ENCODE peak calls at places on chromosome 21, in eight cellular contexts. One of them, this sample, is unnamed.

GRCh38 chr21:40356644-40357043 is 489.4 kb downstream of the PCP4 start:
- DNase-seq in H1: no peak
- DNase-seq in esophagus muscularis mucosa: no peak
- DNase-seq in GM12878: no peak
- DNase-seq in SK-N-SH: no peak
- DNase-seq in stomach: no peak
- DNase-seq in A549: no peak
- DNase-seq in tibial nerve: no peak
- DNase-seq in this sample: no peak

GRCh38 chr21:24375201-24375600 is 1232.1 kb downstream of the MRPL39 start:
- DNase-seq in esophagus muscularis mucosa: no peak
- DNase-seq in GM12878: no peak
- DNase-seq in A549: no peak
- DNase-seq in SK-N-SH: no peak
- DNase-seq in tibial nerve: no peak
- DNase-seq in stomach: no peak
- DNase-seq in H1: peak
- DNase-seq in this sample: no peak

GRCh38 chr21:33069994-33070811 is at the start of gene OLIG1:
- DNase-seq in esophagus muscularis mucosa: no peak
- DNase-seq in A549: peak
- DNase-seq in stomach: peak
- DNase-seq in GM12878: no peak
- DNase-seq in tibial nerve: no peak
- DNase-seq in H1: peak
- DNase-seq in SK-N-SH: peak
- DNase-seq in this sample: no peak

GRCh38 chr21:38121888-38122705 is 134.7 kb upstream of the KCNJ15 start:
- DNase-seq in A549: no peak
- DNase-seq in tibial nerve: no peak
- DNase-seq in stomach: no peak
- DNase-seq in H1: no peak
- DNase-seq in SK-N-SH: no peak
- DNase-seq in esophagus muscularis mucosa: no peak
- DNase-seq in GM12878: no peak
- DNase-seq in this sample: no peak

GRCh38 chr21:31537872-31538576 is 121.5 kb upstream of the SOD1 start:
- DNase-seq in GM12878: no peak
- DNase-seq in stomach: no peak
- DNase-seq in SK-N-SH: no peak
- DNase-seq in tibial nerve: no peak
- DNase-seq in H1: peak
- DNase-seq in A549: no peak
- DNase-seq in esophagus muscularis mucosa: no peak
- DNase-seq in this sample: no peak

GRCh38 chr21:23968008-23968407 is 1639.3 kb downstream of the MRPL39 start:
- DNase-seq in SK-N-SH: no peak
- DNase-seq in stomach: no peak
- DNase-seq in esophagus muscularis mucosa: no peak
- DNase-seq in tibial nerve: no peak
- DNase-seq in A549: no peak
- DNase-seq in GM12878: no peak
- DNase-seq in H1: no peak
- DNase-seq in this sample: no peak

GRCh38 chr21:39696196-39696595 is 48.8 kb upstream of the IGSF5 start:
- DNase-seq in GM12878: no peak
- DNase-seq in tibial nerve: no peak
- DNase-seq in stomach: no peak
- DNase-seq in A549: no peak
- DNase-seq in SK-N-SH: no peak
- DNase-seq in esophagus muscularis mucosa: peak
- DNase-seq in H1: no peak
- DNase-seq in this sample: no peak

GRCh38 chr21:37547615-37547975 is 181.0 kb downstream of the DYRK1A start:
- DNase-seq in tibial nerve: no peak
- DNase-seq in A549: no peak
- DNase-seq in SK-N-SH: no peak
- DNase-seq in GM12878: no peak
- DNase-seq in H1: no peak
- DNase-seq in esophagus muscularis mucosa: no peak
- DNase-seq in stomach: no peak
- DNase-seq in this sample: no peak

GRCh38 chr21:36547464-36547863 is 67.5 kb upstream of the CLDN14 start:
- DNase-seq in esophagus muscularis mucosa: no peak
- DNase-seq in H1: no peak
- DNase-seq in SK-N-SH: no peak
- DNase-seq in stomach: no peak
- DNase-seq in GM12878: no peak
- DNase-seq in A549: no peak
- DNase-seq in tibial nerve: no peak
- DNase-seq in this sample: no peak

GRCh38 chr21:43373387-43374227 is 53.3 kb downstream of the SIK1 start:
- DNase-seq in GM12878: no peak
- DNase-seq in stomach: no peak
- DNase-seq in tibial nerve: no peak
- DNase-seq in A549: no peak
- DNase-seq in SK-N-SH: no peak
- DNase-seq in esophagus muscularis mucosa: no peak
- DNase-seq in H1: no peak
- DNase-seq in this sample: peak
- TF ChIP-seq EP300 in GM12878: no peak
- TF ChIP-seq EP300 in stomach: no peak
- TF ChIP-seq EP300 in tibial nerve: no peak
- TF ChIP-seq EP300 in A549: no peak
- TF ChIP-seq EP300 in SK-N-SH: no peak
- TF ChIP-seq EP300 in esophagus muscularis mucosa: no peak
- TF ChIP-seq EP300 in H1: no peak
- TF ChIP-seq EP300 in this sample: no peak

DNA sequence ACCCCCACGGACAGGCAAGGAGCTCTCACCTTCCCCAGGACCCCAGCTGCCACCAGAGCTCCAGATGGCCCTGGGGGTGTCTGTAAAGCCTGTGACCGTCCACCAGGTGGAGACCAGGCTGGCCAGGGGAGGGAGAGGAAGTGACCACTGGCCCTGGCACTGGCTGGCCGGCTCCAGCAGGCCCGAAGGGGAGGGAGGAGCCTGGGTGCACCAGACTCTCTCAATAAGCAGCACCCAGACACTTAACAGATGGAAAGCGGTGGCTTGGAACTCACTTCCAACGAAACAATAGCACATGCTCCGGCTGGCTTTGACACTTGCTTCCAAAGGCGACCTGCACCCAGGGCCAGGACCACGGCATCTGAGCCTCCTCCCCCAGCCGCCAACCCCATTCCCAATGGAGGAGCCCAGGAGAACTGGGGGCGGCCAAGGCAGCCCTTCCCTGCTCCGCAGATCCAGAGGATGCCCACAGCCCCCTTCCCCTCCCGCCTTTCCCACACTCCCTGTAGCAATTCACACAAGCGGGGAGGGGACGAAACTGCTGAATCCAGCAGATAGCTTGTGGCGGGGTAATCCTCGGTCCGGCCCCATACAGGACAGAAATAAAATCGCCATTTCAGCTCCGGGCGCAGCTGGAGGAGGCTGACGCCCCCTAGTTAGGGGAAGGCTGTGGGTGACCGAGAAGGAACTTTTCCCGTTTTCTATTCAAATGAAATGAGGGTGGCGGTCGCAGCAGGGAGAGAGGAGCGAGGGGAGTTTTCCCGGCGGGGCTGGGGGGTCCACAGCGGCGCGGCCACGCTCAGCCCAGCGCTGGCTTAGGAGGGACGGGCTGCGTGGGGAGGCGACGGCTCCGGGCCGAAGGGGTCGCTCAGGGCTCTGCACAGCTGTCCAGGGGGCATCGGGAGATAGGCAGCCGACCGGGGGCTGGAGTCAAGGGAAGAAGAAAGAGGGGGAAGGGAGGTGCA is 612 bp upstream of the PDE9A start:
- DNase-seq in SK-N-SH: peak
- DNase-seq in H1: peak
- DNase-seq in stomach: peak
- DNase-seq in GM12878: no peak
- DNase-seq in A549: peak
- DNase-seq in esophagus muscularis mucosa: no peak
- DNase-seq in tibial nerve: peak
- DNase-seq in this sample: peak
- TF ChIP-seq CTCF in SK-N-SH: peak
- TF ChIP-seq CTCF in H1: peak
- TF ChIP-seq CTCF in stomach: peak
- TF ChIP-seq CTCF in GM12878: no peak
- TF ChIP-seq CTCF in A549: peak
- TF ChIP-seq CTCF in esophagus muscularis mucosa: peak
- TF ChIP-seq CTCF in tibial nerve: peak
- TF ChIP-seq CTCF in this sample: peak

DNA sequence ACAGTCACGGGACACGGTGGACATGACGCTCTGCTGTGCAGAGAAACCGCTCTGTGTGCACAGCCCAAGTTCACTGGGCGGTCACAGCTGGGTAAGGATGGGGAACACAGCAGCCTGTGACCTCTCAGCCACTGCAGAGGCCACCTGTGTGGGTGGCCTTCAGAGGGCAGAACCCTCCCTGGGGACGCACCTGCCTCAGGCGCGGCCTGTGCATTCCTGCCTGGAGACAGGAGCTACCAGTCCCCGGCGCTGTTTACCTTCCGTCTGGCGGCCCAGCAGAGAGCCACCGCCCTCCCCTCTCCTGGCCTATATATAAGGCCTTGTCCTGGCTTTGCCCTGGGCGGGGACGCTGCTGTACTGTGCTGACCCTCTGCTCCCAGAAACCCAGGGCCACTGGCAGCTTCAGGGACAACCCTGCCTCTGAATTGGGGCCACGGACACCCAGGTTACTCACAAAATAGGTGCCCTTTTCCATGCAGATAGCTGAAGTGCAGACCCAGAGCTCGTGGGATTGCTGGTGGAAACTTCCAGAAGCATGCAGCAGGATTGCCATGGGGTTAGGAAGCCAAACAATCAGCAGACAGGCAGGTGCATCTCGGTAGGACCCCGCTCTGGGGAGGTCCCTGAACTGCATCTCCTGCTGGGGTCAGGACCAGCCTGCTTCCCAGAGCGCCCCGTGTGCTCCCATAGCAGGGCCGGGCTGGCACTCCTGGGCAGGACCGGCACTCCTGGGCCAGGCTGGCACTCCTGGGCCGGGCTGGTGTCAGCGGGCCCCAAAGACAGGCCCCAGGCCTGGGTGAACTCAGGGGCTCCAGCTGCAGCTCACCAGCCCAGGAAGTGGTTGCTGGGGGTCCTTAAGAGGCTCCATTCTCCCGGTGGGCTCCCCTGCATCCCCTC is 83.6 kb downstream of the SIK1 start:
- DNase-seq in GM12878: no peak
- DNase-seq in stomach: peak
- DNase-seq in esophagus muscularis mucosa: no peak
- DNase-seq in tibial nerve: no peak
- DNase-seq in A549: peak
- DNase-seq in H1: no peak
- DNase-seq in SK-N-SH: no peak
- DNase-seq in this sample: no peak
- H3K27ac ChIP-seq in GM12878: no peak
- H3K27ac ChIP-seq in stomach: peak
- H3K27ac ChIP-seq in esophagus muscularis mucosa: no peak
- H3K27ac ChIP-seq in tibial nerve: no peak
- H3K27ac ChIP-seq in A549: peak
- H3K27ac ChIP-seq in H1: no peak
- H3K27ac ChIP-seq in SK-N-SH: no peak
- H3K27ac ChIP-seq in this sample: no peak

GRCh38 chr21:46184625-46185555 is 631 bp upstream of the SPATC1L start:
- DNase-seq in GM12878: peak
- DNase-seq in stomach: peak
- DNase-seq in A549: no peak
- DNase-seq in tibial nerve: peak
- DNase-seq in esophagus muscularis mucosa: peak
- DNase-seq in H1: peak
- DNase-seq in SK-N-SH: peak
- DNase-seq in this sample: peak

GRCh38 chr21:46185717-46186116 is 1.5 kb upstream of the SPATC1L start:
- DNase-seq in SK-N-SH: no peak
- DNase-seq in H1: no peak
- DNase-seq in A549: no peak
- DNase-seq in stomach: no peak
- DNase-seq in esophagus muscularis mucosa: peak
- DNase-seq in GM12878: no peak
- DNase-seq in tibial nerve: no peak
- DNase-seq in this sample: no peak

GRCh38 chr21:46182548-46183336 is 1.5 kb downstream of the SPATC1L start:
- DNase-seq in GM12878: no peak
- DNase-seq in tibial nerve: no peak
- DNase-seq in SK-N-SH: no peak
- DNase-seq in stomach: no peak
- DNase-seq in esophagus muscularis mucosa: peak
- DNase-seq in H1: no peak
- DNase-seq in A549: no peak
- DNase-seq in this sample: peak

GRCh38 chr21:46181953-46182547 is 2.2 kb downstream of the SPATC1L start:
- DNase-seq in GM12878: no peak
- DNase-seq in stomach: no peak
- DNase-seq in A549: no peak
- DNase-seq in SK-N-SH: no peak
- DNase-seq in H1: no peak
- DNase-seq in esophagus muscularis mucosa: peak
- DNase-seq in tibial nerve: no peak
- DNase-seq in this sample: peak

DNA sequence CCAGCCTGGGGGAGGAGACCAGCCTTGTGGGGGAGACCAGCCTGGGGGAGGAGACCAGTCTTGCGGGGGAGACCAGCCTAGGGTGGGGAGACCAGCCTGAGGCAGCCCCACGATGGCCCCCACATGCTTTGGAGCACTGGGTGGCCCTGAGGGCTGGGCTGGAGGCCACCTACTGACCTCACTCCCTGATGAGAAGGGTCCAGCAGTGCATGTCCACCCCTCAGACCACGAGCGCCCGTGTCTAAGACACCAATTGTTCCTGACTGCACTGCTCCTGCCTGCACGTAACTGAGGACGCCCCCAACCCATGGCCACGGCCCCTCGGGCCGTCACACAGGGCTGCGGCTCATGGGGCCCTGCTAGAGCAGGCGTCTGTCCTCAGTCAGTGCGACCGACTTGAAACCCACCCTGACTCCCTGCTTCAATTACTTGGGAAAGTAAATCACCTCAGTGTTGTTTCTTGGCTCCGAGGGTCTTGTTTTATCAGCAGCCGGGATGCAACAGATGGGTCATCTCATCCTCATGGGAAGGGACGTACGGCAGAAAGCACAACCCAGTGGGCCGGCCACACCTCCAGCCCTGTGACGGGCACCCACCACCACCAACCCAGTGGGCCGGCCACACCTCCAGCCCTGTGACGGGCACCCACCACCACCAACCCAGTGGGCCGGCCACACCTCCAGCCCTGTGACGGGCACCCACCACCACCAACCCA is at the start of gene SPATC1L:
- DNase-seq in SK-N-SH: peak
- DNase-seq in GM12878: peak
- DNase-seq in esophagus muscularis mucosa: peak
- DNase-seq in H1: peak
- DNase-seq in A549: no peak
- DNase-seq in tibial nerve: no peak
- DNase-seq in stomach: peak
- DNase-seq in this sample: peak
- TF ChIP-seq EP300 in SK-N-SH: no peak
- TF ChIP-seq EP300 in GM12878: no peak
- TF ChIP-seq EP300 in esophagus muscularis mucosa: no peak
- TF ChIP-seq EP300 in H1: no peak
- TF ChIP-seq EP300 in A549: no peak
- TF ChIP-seq EP300 in tibial nerve: no peak
- TF ChIP-seq EP300 in stomach: no peak
- TF ChIP-seq EP300 in this sample: no peak

This sample was measured in ovary.